ENCODE peak calls at places on chromosomes 12 and 14, in four cellular contexts. H is heart left ventricle; P is CD8-positive, alpha-beta memory T cell; Y is body of pancreas. X is an unnamed sample.

GRCh38 chr12:47039079-47039478 is 40.3 kb upstream of the PCED1B start:
- DNase-seq in H (no peak), Y (no peak), P (no peak), X (no peak)

GRCh38 chr12:108939594-108939993 is 59.7 kb downstream of the DAO start:
- DNase-seq in Y (no peak), H (no peak), P (no peak), X (peak; percentile 22)

GRCh38 chr12:42732908-42733411 is 143.4 kb upstream of the PRICKLE1 start:
- DNase-seq in Y (no peak), P (no peak), H (no peak), X (no peak)

GRCh38 chr14:88323520-88324199 is 591 bp upstream of the KCNK10 start:
- DNase-seq in Y (peak; percentile 17), P (no peak), H (no peak), X (no peak)

GRCh38 chr14:101033446-101034165 is 130.1 kb upstream of the RTL1 start:
- DNase-seq in Y (no peak), P (no peak), H (peak; percentile 13), X (no peak)

GRCh38 chr12:95169368-95169767 is 47.9 kb downstream of the FGD6 start:
- DNase-seq in Y (peak; percentile 50), P (no peak), H (no peak), X (no peak)

GRCh38 chr14:90758959-90759358 is 57.3 kb downstream of the TTC7B start:
- DNase-seq in Y (peak; percentile 34), P (no peak), H (peak; percentile 77), X (no peak)

GRCh38 chr12:2154050-2154449 is 101.3 kb downstream of the CACNA1C start:
- DNase-seq in Y (no peak), P (no peak), H (no peak), X (no peak)

GRCh38 chr14:81264011-81264410 is 43.3 kb upstream of the GTF2A1 start:
- DNase-seq in P (no peak), H (no peak), Y (no peak), X (no peak)

GRCh38 chr14:55979096-55979495 is 139.1 kb upstream of the PELI2 start:
- DNase-seq in Y (no peak), P (no peak), H (no peak), X (no peak)

GRCh38 chr12:56078427-56078826 is 1.5 kb upstream of the ERBB3 start:
- DNase-seq in Y (no peak), H (no peak), P (no peak), X (no peak)
- H3K4me3 ChIP-seq in Y (no peak overlapping the region), H (no peak overlapping the region), P (no peak overlapping the region), X (no peak overlapping the region)

DNA sequence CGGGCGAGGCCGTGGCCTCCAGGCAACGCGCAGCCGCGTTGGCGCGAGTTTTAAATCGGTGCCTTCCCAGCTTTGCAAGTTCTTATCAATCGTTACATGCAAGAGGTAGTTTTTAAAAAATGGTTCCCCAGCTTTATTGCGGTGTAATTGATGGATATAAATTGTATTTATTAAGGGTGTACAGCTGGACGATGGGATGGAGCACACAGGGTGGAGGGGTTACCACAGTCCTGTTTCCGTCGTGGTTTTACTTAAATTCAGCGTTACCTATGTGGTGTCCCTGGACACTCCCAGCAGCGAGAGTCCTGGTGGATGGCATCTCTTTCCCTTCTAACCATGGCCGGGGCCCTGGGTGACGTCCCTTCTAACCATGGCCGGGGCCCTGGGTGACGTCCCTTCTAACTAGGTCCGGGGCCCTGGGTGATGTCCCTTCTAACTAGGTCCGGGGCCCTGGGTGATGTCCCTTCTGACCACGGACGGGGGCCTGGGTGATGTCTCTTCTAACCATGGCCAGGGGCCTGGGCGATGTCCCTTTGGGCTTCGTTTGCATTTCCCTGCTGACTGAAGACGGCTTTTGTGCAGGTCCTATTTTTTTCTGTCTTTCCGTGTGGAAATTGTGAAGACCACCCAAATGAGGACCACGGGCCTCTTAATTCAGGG is 97.9 kb downstream of the TNFAIP2 start:
- DNase-seq in Y (no peak), P (no peak), H (no peak), X (no peak)
- H3K27ac ChIP-seq in Y (no peak overlapping the region), P (no peak overlapping the region), H (no peak overlapping the region), X (no peak overlapping the region)

DNA sequence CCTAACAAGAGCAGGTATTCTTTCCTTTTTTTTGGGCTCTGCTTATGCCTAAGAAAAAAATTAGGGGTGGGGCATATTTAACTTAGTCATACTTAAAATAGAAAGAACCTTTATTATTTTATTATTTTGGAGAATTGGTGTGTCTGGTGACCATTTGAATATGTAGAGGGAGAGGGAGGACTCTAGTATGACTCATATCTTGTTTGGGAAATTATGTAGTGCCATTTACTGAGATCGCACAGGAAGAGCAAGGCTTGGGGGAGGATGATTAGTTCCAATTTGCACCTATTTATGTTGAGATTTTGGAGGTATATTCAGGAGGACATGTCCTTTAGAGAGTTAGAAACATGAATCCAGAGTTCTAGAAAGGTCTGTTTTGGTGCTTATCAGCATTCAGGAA is 9.9 kb downstream of the ZNF410 start:
- DNase-seq in Y (no peak), P (no peak), H (no peak), X (no peak)
- H3K36me3 ChIP-seq in Y (no peaks in the 10 kb centered on the region), P (peaks cover 41% of the 10 kb centered on the region), H (no peaks in the 10 kb centered on the region), X (peaks cover 48% of the 10 kb centered on the region)

GRCh38 chr12:75205556-75205955 is 4.1 kb downstream of the KCNC2 start:
- DNase-seq in Y (no peak), P (no peak), H (no peak), X (no peak)

GRCh38 chr12:75212072-75212471 is 2.4 kb upstream of the KCNC2 start:
- DNase-seq in H (no peak), P (no peak), Y (no peak), X (no peak)

GRCh38 chr12:75209782-75210138 is at the start of gene KCNC2:
- DNase-seq in Y (no peak), P (no peak), H (no peak), X (no peak)

GRCh38 chr12:75207338-75208083 is 2.1 kb downstream of the KCNC2 start:
- DNase-seq in H (peak; percentile 14), Y (no peak), P (no peak), X (no peak)

DNA sequence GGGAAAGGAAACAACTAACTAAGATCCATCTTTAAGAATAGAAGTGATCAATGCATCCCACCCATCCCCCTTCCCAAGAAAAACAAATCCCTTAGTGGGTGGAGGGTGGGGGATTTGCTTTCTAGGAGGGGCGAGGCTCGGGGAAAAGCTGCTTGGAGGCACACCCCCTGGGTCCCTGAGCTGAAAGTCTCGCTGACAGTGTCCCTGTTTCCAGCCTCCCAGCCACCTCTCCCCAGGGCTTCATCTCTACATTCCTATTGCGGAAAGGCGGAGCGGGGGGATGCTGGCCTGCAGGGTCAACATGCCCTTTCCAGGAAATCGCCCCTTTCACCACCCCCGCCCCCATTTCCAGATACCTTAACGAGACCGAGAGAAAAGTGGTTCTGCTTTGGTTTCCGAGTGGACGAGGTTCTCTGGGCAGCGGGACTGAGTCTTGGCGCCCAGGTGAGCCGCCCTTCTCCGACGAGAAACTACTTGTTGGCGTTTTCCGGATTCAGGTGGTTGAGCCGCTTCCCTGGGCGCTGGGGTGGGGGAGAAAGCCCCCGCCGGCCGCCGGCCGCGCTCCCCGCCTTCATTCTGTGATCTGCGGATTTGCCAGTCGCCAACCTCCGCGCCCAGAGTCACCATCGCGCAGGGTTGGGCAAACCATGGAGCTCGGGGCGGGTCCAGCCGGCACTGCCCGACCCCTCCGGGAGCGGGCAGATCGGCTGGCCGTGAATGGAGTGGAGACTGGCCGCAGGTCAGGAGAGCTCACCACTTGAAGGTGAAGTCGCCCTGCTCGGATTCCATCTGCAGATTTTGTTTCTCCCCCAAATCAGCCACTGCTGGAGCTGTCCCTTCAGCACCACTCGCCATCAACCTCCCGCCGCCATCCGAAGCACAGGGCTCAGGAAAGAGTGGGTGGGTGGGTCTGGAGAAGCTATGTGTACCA is 523 bp downstream of the KCNC2 start:
- DNase-seq in Y (no peak), P (no peak), H (peak; percentile 11), X (peak; percentile 31)
- H3K4me3 ChIP-seq in Y (no peak overlapping the region), P (no peak overlapping the region), H (no peak overlapping the region), X (no peak overlapping the region)

DNA sequence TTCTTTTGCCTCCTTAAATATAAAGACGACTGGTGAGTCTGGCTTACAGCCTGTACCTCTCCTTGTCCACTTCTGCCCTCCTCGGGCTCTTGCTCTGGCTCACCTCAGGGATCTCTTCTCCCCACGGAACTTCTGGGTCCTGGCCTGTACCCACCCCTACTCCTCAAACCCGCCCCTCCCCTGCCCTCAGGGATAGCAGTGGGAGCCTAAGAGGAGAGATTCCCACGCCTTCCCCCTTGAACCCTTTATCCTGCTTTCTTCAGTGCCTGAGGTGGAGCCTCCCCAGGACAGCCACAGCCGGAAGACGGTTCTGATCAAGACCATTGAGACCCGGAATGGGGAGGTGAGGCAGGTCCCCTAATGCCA is 2.7 kb downstream of the PRPH start:
- DNase-seq in H (no peak), Y (no peak), P (no peak), X (no peak)
- H3K27ac ChIP-seq in H (no peak overlapping the region), Y (no peak overlapping the region), P (no peak overlapping the region), X (no peak overlapping the region)

DNA sequence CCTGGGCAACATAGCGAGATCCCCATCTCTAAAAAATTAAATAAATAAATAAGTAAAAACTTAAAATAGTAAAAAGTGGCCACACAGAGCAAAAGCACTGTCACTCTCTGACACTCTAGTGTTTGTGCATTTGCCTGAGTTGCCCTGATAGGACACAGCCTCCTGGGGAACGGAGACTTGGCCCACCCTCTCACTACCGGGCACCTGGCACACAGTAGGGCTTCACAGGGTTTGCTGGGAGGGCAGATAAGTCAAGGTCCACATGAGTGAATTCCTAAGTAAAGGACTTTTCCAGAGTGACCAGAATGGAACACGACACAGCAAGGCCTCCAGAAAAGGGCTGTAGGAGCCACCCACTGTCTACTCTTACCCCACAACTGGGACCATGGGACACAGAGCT is 54.3 kb downstream of the SCARB1 start:
- DNase-seq in H (no peak), Y (no peak), P (no peak), X (no peak)
- H3K36me3 ChIP-seq in H (no peaks in the 10 kb centered on the region), Y (no peaks in the 10 kb centered on the region), P (no peaks in the 10 kb centered on the region), X (no peaks in the 10 kb centered on the region)

GRCh38 chr12:66694666-66695065 is 15.8 kb upstream of the GRIP1 start:
- DNase-seq in H (no peak), Y (no peak), P (no peak), X (no peak)

GRCh38 chr12:66692170-66692569 is 13.3 kb upstream of the GRIP1 start:
- DNase-seq in Y (no peak), H (no peak), P (no peak), X (no peak)

GRCh38 chr12:66695130-66695529 is 16.3 kb upstream of the GRIP1 start:
- DNase-seq in P (no peak), Y (peak; percentile 62), H (no peak), X (no peak)

GRCh38 chr12:66693901-66694513 is 15.1 kb upstream of the GRIP1 start:
- DNase-seq in P (no peak), H (no peak), Y (peak; percentile 19), X (peak; percentile 48)

GRCh38 chr12:66692986-66693385 is 14.1 kb upstream of the GRIP1 start:
- DNase-seq in P (no peak), H (no peak), Y (no peak), X (no peak)
- H3K4me3 ChIP-seq in P (no peak overlapping the region), H (no peak overlapping the region), Y (no peak overlapping the region), X (no peak overlapping the region)

GRCh38 chr14:74654931-74655330 is 42.9 kb upstream of the LTBP2 start:
- DNase-seq in Y (no peak), H (no peak), P (no peak), X (no peak)
- H3K27ac ChIP-seq in Y (no peak overlapping the region), H (no peak overlapping the region), P (no peak overlapping the region), X (no peak overlapping the region)

GRCh38 chr12:58117667-58118066 is 176.3 kb downstream of the ATP23 start:
- DNase-seq in Y (no peak), H (no peak), P (no peak), X (no peak)
- H3K36me3 ChIP-seq in Y (no peaks in the 10 kb centered on the region), H (no peaks in the 10 kb centered on the region), P (no peaks in the 10 kb centered on the region), X (no peaks in the 10 kb centered on the region)

X was measured in CD4-positive, alpha-beta memory T cell.